ENCODE peak calls at places on chromosomes 4 and X, in nine cellular contexts. E is cardiac muscle cell, M is breast epithelium, W is fibroblast of lung, G is mammary epithelial cell, R is GM23338, Z is neural progenitor cell, L is MM.1S, H is psoas muscle. J is an unnamed sample.

GRCh38 chrX:123860983-123861382 is 1.1 kb downstream of the XIAP start:
- DNase-seq in R (no peak), M (no peak), L (no peak), W (no peak), H (no peak), G (peak; percentile 7), Z (no peak), E (peak; percentile 56), J (peak; percentile 28)

GRCh38 chr4:176762661-176763308 is 29.9 kb downstream of the VEGFC start:
- DNase-seq in L (peak; percentile 54), M (no peak), W (no peak), H (no peak), E (no peak), R (no peak), Z (no peak), G (no peak), J (no peak)

GRCh38 chrX:338281-338835 is 19.8 kb upstream of the GTPBP6 start:
- DNase-seq in L (no peak), Z (no peak), R (no peak), E (no peak), H (no peak), M (no peak), W (no peak), G (no peak), J (no peak)

GRCh38 chrX:153338836-153339235 is 4.9 kb downstream of the ZNF275 start:
- DNase-seq in H (no peak), W (no peak), R (no peak), L (no peak), E (no peak), G (no peak), M (no peak), Z (no peak), J (no peak)

GRCh38 chrX:45758319-45758718 is 557.6 kb upstream of the DIPK2B start:
- DNase-seq in L (peak; percentile 71), M (no peak), R (no peak), G (peak; percentile 89), H (no peak), E (peak; percentile 86), W (peak; percentile 96), Z (no peak), J (peak; percentile 74)

GRCh38 chrX:153924149-153924861 is 1.8 kb downstream of the ARHGAP4 start:
- DNase-seq in H (no peak), G (peak; percentile 10), M (no peak), W (peak; percentile 23), Z (peak; percentile 57), R (peak; percentile 41), L (peak; percentile 42), E (peak; percentile 64), J (no peak)

GRCh38 chr4:89000844-89001360 is 56.1 kb downstream of the FAM13A start:
- DNase-seq in R (no peak), E (peak; percentile 57), H (no peak), Z (no peak), M (no peak), G (peak; percentile 74), W (peak; percentile 64), L (no peak), J (peak; percentile 90)

GRCh38 chr4:125070869-125071268 is 243.9 kb upstream of the FAT4 start:
- DNase-seq in W (no peak), M (no peak), H (no peak), R (peak; percentile 6), L (peak; percentile 36), E (no peak), G (no peak), Z (no peak), J (peak; percentile 17)

GRCh38 chrX:20267924-20268701 is 1.4 kb upstream of the RPS6KA3 start:
- DNase-seq in W (peak; percentile 31), Z (peak; percentile 61), E (peak; percentile 63), L (no peak), R (peak; percentile 70), H (peak; percentile 61), M (peak; percentile 52), G (no peak), J (no peak)

GRCh38 chr4:38013461-38014366 is 53.5 kb downstream of the PTTG2 start:
- DNase-seq in Z (no peak), L (no peak), R (no peak), G (peak; percentile 32), M (no peak), H (peak; percentile 31), E (peak; percentile 47), W (peak; percentile 49), J (peak; percentile 57)

GRCh38 chr4:128635141-128635911 is 174.2 kb upstream of the JADE1 start:
- DNase-seq in E (peak; percentile 99), Z (peak; percentile 46), G (no peak), H (peak; percentile 55), R (no peak), M (no peak), L (no peak), W (peak; percentile 95), J (peak; percentile 34)

GRCh38 chr4:7564242-7564641 is 129.5 kb upstream of the PSAPL1 start:
- DNase-seq in L (no peak), Z (no peak), W (no peak), H (no peak), R (no peak), G (no peak), E (no peak), M (no peak), J (no peak)

GRCh38 chrX:20515841-20516461 is 249.2 kb upstream of the RPS6KA3 start:
- DNase-seq in W (peak; percentile 96), M (no peak), L (peak; percentile 67), R (no peak), E (peak; percentile 80), G (peak; percentile 89), Z (no peak), H (no peak), J (peak; percentile 91)

GRCh38 chrX:2614911-2615310 is 76.2 kb upstream of the CD99 start:
- DNase-seq in M (no peak), Z (peak; percentile 45), W (peak; percentile 81), L (no peak), G (peak; percentile 43), R (peak; percentile 76), H (no peak), E (peak; percentile 85), J (peak; percentile 59)
- TF ChIP-seq CTCF in M (peak; percentile 12), Z (peak; percentile 46), W (peak; percentile 64), L (no peak), G (peak; percentile 14), R (peak; percentile 37), H (no peak), E (peak; percentile 69), J (peak; percentile 36)

GRCh38 chrX:1389993-1390285 is 2.0 kb downstream of the SLC25A6 start:
- DNase-seq in Z (no peak), W (no peak), M (no peak), G (no peak), E (no peak), L (no peak), H (peak; percentile 4), R (no peak), J (no peak)
- H3K36me3 ChIP-seq in Z (peaks cover 6% of the 10 kb centered on the region), W (peaks cover 40% of the 10 kb centered on the region), M (no peaks in the 10 kb centered on the region), G (peaks cover 45% of the 10 kb centered on the region), E (peaks cover 52% of the 10 kb centered on the region), L (peaks cover 10% of the 10 kb centered on the region), H (peaks cover 20% of the 10 kb centered on the region), R (peaks cover 41% of the 10 kb centered on the region), J (peaks cover 36% of the 10 kb centered on the region)

GRCh38 chr4:183987987-183988392 is 82.9 kb downstream of the STOX2 start:
- DNase-seq in W (peak; percentile 97), R (peak; percentile 35), L (no peak), H (peak; percentile 59), G (peak; percentile 86), E (peak; percentile 87), Z (peak; percentile 86), M (peak; percentile 65), J (peak; percentile 96)
- H3K4me3 ChIP-seq in W (peak overlapping the region; percentile 56), R (no peak overlapping the region), L (no peak overlapping the region), H (peak overlapping the region; percentile 59), G (peak overlapping the region; percentile 44), E (no peak overlapping the region), Z (peak overlapping the region; percentile 35), M (peak overlapping the region; percentile 67), J (peak overlapping the region; percentile 16)

GRCh38 chrX:79588233-79588632 is 221.1 kb upstream of the ITM2A start:
- DNase-seq in Z (no peak), H (no peak), L (no peak), W (no peak), E (no peak), G (no peak), R (no peak), M (no peak), J (no peak)

GRCh38 chrX:79592259-79592658 is 225.1 kb upstream of the ITM2A start:
- DNase-seq in W (no peak), M (no peak), E (no peak), Z (no peak), R (peak; percentile 2), L (no peak), G (no peak), H (no peak), J (no peak)
- TF ChIP-seq CTCF in W (no peak), M (no peak), E (no peak), Z (peak; percentile 40), R (peak; percentile 12), L (peak; percentile 6), G (no peak), H (no peak), J (no peak)